ENCODE peak calls at places on chromosomes 6 and 20, in five cellular contexts. One of them, this sample, is unnamed.

GRCh38 chr6:31010393-31011060 is at the start of gene MUC22:
- DNase-seq in left ventricle myocardium inferior: no peak
- DNase-seq in WERI-Rb-1: no peak
- DNase-seq in pancreas: no peak
- DNase-seq in cardiac muscle cell: peak; percentile 35
- DNase-seq in this sample: no peak

GRCh38 chr6:134424795-134425163 is 106.9 kb upstream of the SGK1 start:
- DNase-seq in left ventricle myocardium inferior: no peak
- DNase-seq in cardiac muscle cell: no peak
- DNase-seq in WERI-Rb-1: no peak
- DNase-seq in pancreas: no peak
- DNase-seq in this sample: no peak

GRCh38 chr6:51472745-51473483 is 614.5 kb downstream of the PKHD1 start:
- DNase-seq in WERI-Rb-1: no peak
- DNase-seq in left ventricle myocardium inferior: no peak
- DNase-seq in pancreas: no peak
- DNase-seq in cardiac muscle cell: no peak
- DNase-seq in this sample: no peak

GRCh38 chr20:48738399-48739304 is 89.1 kb downstream of the PREX1 start:
- DNase-seq in left ventricle myocardium inferior: no peak
- DNase-seq in pancreas: no peak
- DNase-seq in WERI-Rb-1: no peak
- DNase-seq in cardiac muscle cell: no peak
- DNase-seq in this sample: no peak

GRCh38 chr6:22551280-22551679 is 18.1 kb upstream of the HDGFL1 start:
- DNase-seq in pancreas: no peak
- DNase-seq in WERI-Rb-1: no peak
- DNase-seq in cardiac muscle cell: no peak
- DNase-seq in left ventricle myocardium inferior: no peak
- DNase-seq in this sample: no peak

GRCh38 chr6:108702106-108702851 is 141.6 kb downstream of the FOXO3 start:
- DNase-seq in left ventricle myocardium inferior: no peak
- DNase-seq in pancreas: no peak
- DNase-seq in WERI-Rb-1: no peak
- DNase-seq in cardiac muscle cell: no peak
- DNase-seq in this sample: no peak

GRCh38 chr20:60062431-60063336 is 104.5 kb downstream of the CDH26 start:
- DNase-seq in pancreas: no peak
- DNase-seq in left ventricle myocardium inferior: no peak
- DNase-seq in cardiac muscle cell: peak; percentile 30
- DNase-seq in WERI-Rb-1: peak; percentile 58
- DNase-seq in this sample: no peak

GRCh38 chr6:145530454-145530853 is 204.9 kb downstream of the EPM2A start:
- DNase-seq in pancreas: no peak
- DNase-seq in WERI-Rb-1: no peak
- DNase-seq in cardiac muscle cell: no peak
- DNase-seq in left ventricle myocardium inferior: no peak
- DNase-seq in this sample: no peak

GRCh38 chr6:18147160-18147559 is 7.7 kb downstream of the TPMT start:
- DNase-seq in left ventricle myocardium inferior: no peak
- DNase-seq in cardiac muscle cell: peak; percentile 30
- DNase-seq in pancreas: no peak
- DNase-seq in WERI-Rb-1: no peak
- DNase-seq in this sample: no peak

GRCh38 chr20:57428611-57429496 is 37.7 kb downstream of the RBM38 start:
- DNase-seq in WERI-Rb-1: no peak
- DNase-seq in cardiac muscle cell: no peak
- DNase-seq in pancreas: no peak
- DNase-seq in left ventricle myocardium inferior: no peak
- DNase-seq in this sample: peak; percentile 71

GRCh38 chr20:57427239-57428127 is 36.3 kb downstream of the RBM38 start:
- DNase-seq in left ventricle myocardium inferior: no peak
- DNase-seq in cardiac muscle cell: no peak
- DNase-seq in WERI-Rb-1: no peak
- DNase-seq in pancreas: no peak
- DNase-seq in this sample: no peak

GRCh38 chr20:57425150-57426013 is 34.2 kb downstream of the RBM38 start:
- DNase-seq in pancreas: no peak
- DNase-seq in left ventricle myocardium inferior: no peak
- DNase-seq in WERI-Rb-1: no peak
- DNase-seq in cardiac muscle cell: peak; percentile 53
- DNase-seq in this sample: peak; percentile 87

GRCh38 chr20:57426156-57426769 is 35.1 kb downstream of the RBM38 start:
- DNase-seq in cardiac muscle cell: no peak
- DNase-seq in pancreas: no peak
- DNase-seq in WERI-Rb-1: no peak
- DNase-seq in left ventricle myocardium inferior: no peak
- DNase-seq in this sample: peak; percentile 72

GRCh38 chr20:57426831-57427230 is 35.6 kb downstream of the RBM38 start:
- DNase-seq in pancreas: no peak
- DNase-seq in left ventricle myocardium inferior: no peak
- DNase-seq in cardiac muscle cell: no peak
- DNase-seq in WERI-Rb-1: no peak
- DNase-seq in this sample: no peak
- H3K27me3 ChIP-seq in pancreas: no peaks in the 10 kb centered on the region
- H3K27me3 ChIP-seq in left ventricle myocardium inferior: no peaks in the 10 kb centered on the region
- H3K27me3 ChIP-seq in cardiac muscle cell: no peaks in the 10 kb centered on the region
- H3K27me3 ChIP-seq in WERI-Rb-1: no peaks in the 10 kb centered on the region
- H3K27me3 ChIP-seq in this sample: no peaks in the 10 kb centered on the region

DNA sequence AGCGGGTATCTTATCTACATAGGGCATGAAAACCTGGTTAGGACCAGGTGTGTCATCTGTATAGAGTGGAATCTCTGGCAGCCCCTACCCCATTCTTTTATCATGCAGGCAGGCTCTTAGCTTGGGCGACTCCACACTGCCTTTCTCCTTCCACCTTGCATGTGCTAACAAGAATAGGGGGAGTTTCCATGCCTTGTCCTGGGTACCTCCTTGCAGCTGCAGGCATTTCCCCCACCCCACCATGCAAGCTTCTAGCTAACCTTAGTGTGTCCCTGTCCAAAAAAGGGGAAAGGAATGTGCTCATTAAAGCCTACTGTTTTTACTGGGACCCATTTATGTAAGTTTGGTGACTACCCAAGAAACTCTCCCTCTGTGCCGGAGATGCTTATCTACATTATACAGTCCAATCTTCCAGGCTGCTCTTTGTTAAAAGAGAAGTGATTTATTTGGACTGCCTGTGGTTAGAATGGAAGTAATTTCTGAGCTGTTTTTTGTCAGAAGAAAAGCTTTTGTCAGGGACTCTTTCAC is 10.5 kb upstream of the CEP43 start:
- DNase-seq in cardiac muscle cell: no peak
- DNase-seq in WERI-Rb-1: no peak
- DNase-seq in left ventricle myocardium inferior: no peak
- DNase-seq in pancreas: no peak
- DNase-seq in this sample: peak; percentile 52
- H3K36me3 ChIP-seq in cardiac muscle cell: no peaks in the 10 kb centered on the region
- H3K36me3 ChIP-seq in WERI-Rb-1: no peaks in the 10 kb centered on the region
- H3K36me3 ChIP-seq in left ventricle myocardium inferior: no peaks in the 10 kb centered on the region
- H3K36me3 ChIP-seq in pancreas: no peaks in the 10 kb centered on the region
- H3K36me3 ChIP-seq in this sample: no peaks in the 10 kb centered on the region

DNA sequence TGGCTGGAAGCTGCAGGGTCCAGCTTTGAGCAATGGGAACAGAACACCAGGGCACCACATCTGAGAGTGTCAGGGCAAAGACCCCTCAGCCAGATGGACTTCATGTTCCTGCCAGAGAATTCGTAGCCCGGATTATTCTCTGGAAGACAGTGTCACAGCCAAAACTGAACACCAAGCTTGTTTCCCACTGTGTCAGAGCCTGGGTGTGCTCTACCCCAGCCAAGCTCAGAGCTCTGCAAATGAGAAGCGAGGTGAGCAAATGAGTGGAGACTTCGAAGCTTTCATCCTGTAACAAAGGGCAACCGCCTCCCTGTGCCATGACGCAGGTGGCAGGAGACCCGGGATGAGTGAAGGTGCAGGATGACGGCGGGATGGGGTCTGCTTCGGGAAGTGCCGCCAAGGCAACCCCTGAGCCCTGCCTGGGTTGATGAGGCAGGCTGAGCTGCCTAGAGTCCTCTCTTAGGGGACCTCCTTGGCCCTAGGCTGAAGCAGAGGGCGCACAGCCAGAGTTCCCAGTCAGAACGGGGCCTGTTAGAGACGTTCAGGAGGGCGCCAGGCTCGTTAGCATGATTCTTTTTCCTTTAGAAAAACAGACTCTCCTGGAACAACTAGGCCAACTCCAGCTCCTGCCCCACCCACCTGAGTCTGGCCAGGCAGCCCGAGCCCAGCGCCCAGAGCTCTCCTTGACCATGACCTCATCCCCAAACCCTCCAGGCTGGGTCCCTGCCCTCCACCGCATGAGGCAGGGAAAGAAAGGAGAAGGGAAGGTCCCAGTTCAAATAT is 187.7 kb downstream of the SOD2 start:
- DNase-seq in WERI-Rb-1: no peak
- DNase-seq in pancreas: no peak
- DNase-seq in left ventricle myocardium inferior: peak; percentile 65
- DNase-seq in cardiac muscle cell: no peak
- DNase-seq in this sample: peak; percentile 32
- H3K27me3 ChIP-seq in WERI-Rb-1: peaks cover 54% of the 10 kb centered on the region
- H3K27me3 ChIP-seq in pancreas: no peaks in the 10 kb centered on the region
- H3K27me3 ChIP-seq in left ventricle myocardium inferior: no peaks in the 10 kb centered on the region
- H3K27me3 ChIP-seq in cardiac muscle cell: no peaks in the 10 kb centered on the region
- H3K27me3 ChIP-seq in this sample: no peaks in the 10 kb centered on the region

GRCh38 chr20:58523072-58523681 is 8.0 kb upstream of the APCDD1L start:
- DNase-seq in cardiac muscle cell: peak; percentile 27
- DNase-seq in WERI-Rb-1: peak; percentile 49
- DNase-seq in left ventricle myocardium inferior: no peak
- DNase-seq in pancreas: no peak
- DNase-seq in this sample: no peak

GRCh38 chr20:58523916-58524315 is 8.7 kb upstream of the APCDD1L start:
- DNase-seq in cardiac muscle cell: peak; percentile 57
- DNase-seq in pancreas: no peak
- DNase-seq in left ventricle myocardium inferior: no peak
- DNase-seq in WERI-Rb-1: no peak
- DNase-seq in this sample: no peak

GRCh38 chr20:58528412-58528811 is 13.2 kb upstream of the APCDD1L start:
- DNase-seq in pancreas: no peak
- DNase-seq in cardiac muscle cell: no peak
- DNase-seq in left ventricle myocardium inferior: no peak
- DNase-seq in WERI-Rb-1: no peak
- DNase-seq in this sample: no peak

GRCh38 chr20:58524814-58525213 is 9.6 kb upstream of the APCDD1L start:
- DNase-seq in cardiac muscle cell: peak; percentile 60
- DNase-seq in WERI-Rb-1: no peak
- DNase-seq in pancreas: no peak
- DNase-seq in left ventricle myocardium inferior: no peak
- DNase-seq in this sample: no peak

GRCh38 chr20:58526411-58526810 is 11.2 kb upstream of the APCDD1L start:
- DNase-seq in WERI-Rb-1: no peak
- DNase-seq in pancreas: no peak
- DNase-seq in left ventricle myocardium inferior: no peak
- DNase-seq in cardiac muscle cell: no peak
- DNase-seq in this sample: no peak
- H3K36me3 ChIP-seq in WERI-Rb-1: no peaks in the 10 kb centered on the region
- H3K36me3 ChIP-seq in pancreas: no peaks in the 10 kb centered on the region
- H3K36me3 ChIP-seq in left ventricle myocardium inferior: no peaks in the 10 kb centered on the region
- H3K36me3 ChIP-seq in cardiac muscle cell: no peaks in the 10 kb centered on the region
- H3K36me3 ChIP-seq in this sample: no peaks in the 10 kb centered on the region

GRCh38 chr20:38651562-38651961 is 50.0 kb downstream of the ARHGAP40 start:
- DNase-seq in left ventricle myocardium inferior: no peak
- DNase-seq in cardiac muscle cell: no peak
- DNase-seq in WERI-Rb-1: no peak
- DNase-seq in pancreas: no peak
- DNase-seq in this sample: no peak

GRCh38 chr20:38651154-38651553 is 49.5 kb downstream of the ARHGAP40 start:
- DNase-seq in cardiac muscle cell: no peak
- DNase-seq in pancreas: no peak
- DNase-seq in WERI-Rb-1: no peak
- DNase-seq in left ventricle myocardium inferior: no peak
- DNase-seq in this sample: no peak

GRCh38 chr20:38650010-38650409 is 48.4 kb downstream of the ARHGAP40 start:
- DNase-seq in WERI-Rb-1: no peak
- DNase-seq in left ventricle myocardium inferior: no peak
- DNase-seq in pancreas: no peak
- DNase-seq in cardiac muscle cell: no peak
- DNase-seq in this sample: no peak

GRCh38 chr20:38645980-38646858 is 44.6 kb downstream of the ARHGAP40 start:
- DNase-seq in left ventricle myocardium inferior: peak; percentile 68
- DNase-seq in cardiac muscle cell: peak; percentile 73
- DNase-seq in pancreas: peak; percentile 52
- DNase-seq in WERI-Rb-1: peak; percentile 78
- DNase-seq in this sample: peak; percentile 97

GRCh38 chr20:38649275-38649891 is 47.8 kb downstream of the ARHGAP40 start:
- DNase-seq in left ventricle myocardium inferior: no peak
- DNase-seq in cardiac muscle cell: peak; percentile 50
- DNase-seq in pancreas: no peak
- DNase-seq in WERI-Rb-1: peak; percentile 49
- DNase-seq in this sample: peak; percentile 83
- H3K27me3 ChIP-seq in left ventricle myocardium inferior: peaks cover 97% of the 10 kb centered on the region
- H3K27me3 ChIP-seq in cardiac muscle cell: peaks cover 68% of the 10 kb centered on the region
- H3K27me3 ChIP-seq in pancreas: peaks cover 13% of the 10 kb centered on the region
- H3K27me3 ChIP-seq in WERI-Rb-1: peaks cover 29% of the 10 kb centered on the region
- H3K27me3 ChIP-seq in this sample: peaks cover 18% of the 10 kb centered on the region

This sample was measured in H7.